ENCODE peak calls at places on chromosomes 1 and 21, in five cellular contexts. B, H, P, A and F are unnamed samples. For H3K27me3, the result is how much of the 10 kb centered on the place peaks cover.

GRCh38 chr1:117567435-117567834 is 38.4 kb upstream of the TENT5C start:
- DNase-seq in B (no peak), H (no peak), P (no peak), A (no peak), F (no peak)

GRCh38 chr1:18575620-18576019 is 55.0 kb upstream of the PAX7 start:
- DNase-seq in B (peak), H (peak), P (no peak), A (peak), F (no peak)

GRCh38 chr1:208239518-208240381 is 4.4 kb downstream of the PLXNA2 start:
- DNase-seq in B (no peak), H (peak), P (peak), A (no peak), F (no peak)

GRCh38 chr1:243974451-243975292 is 76.4 kb upstream of the ZBTB18 start:
- DNase-seq in B (no peak), H (peak), P (peak), A (peak), F (no peak)

GRCh38 chr1:201902198-201902597 is 13.5 kb downstream of the SHISA4 start:
- DNase-seq in B (no peak), H (peak), P (peak), A (no peak), F (no peak)

GRCh38 chr1:200258447-200259375 is 151.1 kb downstream of the ZNF281 start:
- DNase-seq in B (peak), H (no peak), P (no peak), A (no peak), F (no peak)

GRCh38 chr1:223474804-223475203 is 81.6 kb downstream of the CCDC185 start:
- DNase-seq in B (no peak), H (no peak), P (no peak), A (no peak), F (no peak)

GRCh38 chr1:1298861-1299685 is 8.7 kb downstream of the ACAP3 start:
- DNase-seq in B (no peak), H (no peak), P (no peak), A (peak), F (no peak)

GRCh38 chr21:43812139-43812821 is 22.9 kb downstream of the RRP1 start:
- DNase-seq in B (no peak), H (no peak), P (no peak), A (no peak), F (no peak)

GRCh38 chr1:180503274-180503862 is 991 bp upstream of the ACBD6 start:
- DNase-seq in B (peak), H (no peak), P (no peak), A (no peak), F (no peak)

GRCh38 chr1:40038693-40039092 is 1.8 kb upstream of the CAP1 start:
- DNase-seq in B (no peak), H (no peak), P (no peak), A (no peak), F (no peak)

GRCh38 chr1:72241397-72241796 is 40.9 kb downstream of the NEGR1 start:
- DNase-seq in B (no peak), H (no peak), P (no peak), A (no peak), F (no peak)

GRCh38 chr1:56125316-56125715 is 454.0 kb downstream of the PLPP3 start:
- DNase-seq in B (no peak), H (no peak), P (no peak), A (no peak), F (no peak)

GRCh38 chr1:203287896-203288295 is 17.4 kb upstream of the BTG2 start:
- DNase-seq in B (no peak), H (no peak), P (no peak), A (no peak), F (no peak)

GRCh38 chr1:203289982-203290260 is 15.4 kb upstream of the BTG2 start:
- DNase-seq in B (no peak), H (no peak), P (no peak), A (no peak), F (no peak)

GRCh38 chr1:203287109-203287893 is 18.0 kb upstream of the BTG2 start:
- DNase-seq in B (peak), H (no peak), P (no peak), A (peak), F (no peak)

GRCh38 chr1:203289281-203289981 is 15.9 kb upstream of the BTG2 start:
- DNase-seq in B (peak), H (no peak), P (no peak), A (no peak), F (no peak)

DNA sequence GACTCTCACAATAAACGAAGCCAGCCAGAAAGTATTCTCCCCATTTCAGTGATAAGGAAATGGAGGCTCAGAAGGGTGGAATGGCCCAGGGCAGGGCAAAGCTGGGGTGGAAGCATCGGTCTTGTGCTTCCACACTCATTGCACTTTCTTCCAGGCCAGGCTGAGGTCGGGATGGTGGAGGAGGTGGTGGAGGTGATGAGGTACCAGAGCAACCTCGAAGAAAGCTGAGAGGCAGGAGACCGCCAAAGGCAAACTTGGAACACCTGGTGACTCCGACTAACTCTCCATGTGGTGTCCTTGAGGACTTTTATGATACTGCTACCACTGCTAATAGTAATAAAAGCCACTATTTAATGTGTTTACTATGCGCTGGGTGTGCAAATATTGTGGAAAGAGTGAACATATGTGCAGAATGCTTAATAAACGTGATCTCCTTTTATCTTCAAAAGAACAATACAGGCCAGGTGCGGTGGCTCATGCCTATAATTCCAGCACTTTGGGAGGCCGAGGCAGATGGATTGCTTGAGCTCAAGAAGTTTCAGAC is 16.9 kb upstream of the BTG2 start:
- DNase-seq in B (no peak), H (no peak), P (no peak), A (no peak), F (no peak)
- H3K27me3 ChIP-seq in B (under half), H (under half), P (under half), A (under half), F (under half)

DNA sequence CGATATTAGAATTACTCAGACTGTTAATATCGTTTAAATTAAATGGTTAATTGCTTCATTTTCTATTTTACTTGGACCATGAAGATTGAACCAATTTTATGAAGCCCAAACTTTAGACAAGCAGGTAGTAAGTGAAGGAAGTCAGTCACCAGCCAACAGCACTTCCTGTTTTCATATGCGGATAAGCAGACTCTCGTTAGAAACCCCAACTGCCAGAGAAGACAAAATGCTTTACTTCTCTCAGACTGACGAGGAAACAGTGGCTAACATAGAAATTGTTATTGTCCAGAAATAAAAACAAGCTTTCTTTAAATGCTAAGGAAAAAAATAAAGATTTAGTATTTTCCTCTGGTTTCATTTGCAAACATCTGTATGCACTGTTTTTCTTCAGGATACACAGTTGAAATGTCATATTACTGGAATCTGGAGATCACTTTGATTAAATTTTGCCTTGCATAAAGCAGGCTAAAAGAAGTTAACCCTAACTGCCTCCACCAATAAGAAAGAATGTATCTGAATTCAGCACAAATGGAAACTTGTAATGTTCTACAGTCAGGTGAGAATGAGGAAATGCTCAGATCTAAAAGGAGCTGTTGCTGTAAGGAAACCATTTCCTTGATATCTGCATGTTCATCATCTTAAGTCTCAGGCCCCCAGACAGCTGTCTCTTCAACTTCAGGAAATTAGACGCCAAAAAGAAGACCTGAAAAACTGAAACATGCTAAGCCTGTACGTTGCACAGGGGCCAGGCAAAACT is 129.8 kb upstream of the SAMSN1 start:
- DNase-seq in B (no peak), H (no peak), P (no peak), A (no peak), F (no peak)
- H3K4me3 ChIP-seq in B (no peak), H (no peak), P (no peak), A (no peak), F (no peak)

DNA sequence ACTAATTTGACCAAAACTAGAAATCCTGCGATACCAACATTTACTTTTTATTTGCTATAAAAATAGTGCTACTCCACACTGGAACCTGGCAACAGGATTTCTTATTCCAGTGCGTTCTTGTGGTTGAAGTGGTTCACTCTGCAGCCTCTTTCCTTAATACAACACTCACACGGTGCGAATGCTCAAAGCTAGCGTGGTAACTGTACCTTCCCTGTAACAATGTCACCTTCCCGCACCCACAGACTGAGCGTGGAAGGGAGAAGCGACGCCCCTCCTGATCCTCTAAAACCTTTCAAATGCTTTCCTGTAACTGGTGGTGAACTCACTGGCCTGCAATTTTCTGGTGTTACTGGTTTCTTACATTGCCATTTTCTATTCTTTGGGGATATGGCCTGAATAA is 132.2 kb downstream of the LRRC53 start:
- DNase-seq in B (no peak), H (no peak), P (no peak), A (no peak), F (no peak)
- TF ChIP-seq CTCF in B (no peak), H (no peak), P (no peak), A (no peak), F (no peak)

GRCh38 chr1:47460456-47460855 is 22.6 kb downstream of the FOXD2 start:
- DNase-seq in B (no peak), H (no peak), P (no peak), A (no peak), F (no peak)
- H3K27me3 ChIP-seq in B (under half), H (under half), P (under half), A (half or more), F (under half)

GRCh38 chr1:212489284-212489859 is 56.7 kb downstream of the NENF start:
- DNase-seq in B (no peak), H (no peak), P (no peak), A (no peak), F (no peak)

GRCh38 chr1:212487774-212488435 is 55.2 kb downstream of the NENF start:
- DNase-seq in B (no peak), H (no peak), P (no peak), A (no peak), F (no peak)

GRCh38 chr1:212491454-212491853 is 58.7 kb downstream of the NENF start:
- DNase-seq in B (no peak), H (no peak), P (no peak), A (no peak), F (no peak)

GRCh38 chr1:212488436-212489283 is 55.9 kb downstream of the NENF start:
- DNase-seq in B (no peak), H (peak), P (peak), A (no peak), F (peak)

DNA sequence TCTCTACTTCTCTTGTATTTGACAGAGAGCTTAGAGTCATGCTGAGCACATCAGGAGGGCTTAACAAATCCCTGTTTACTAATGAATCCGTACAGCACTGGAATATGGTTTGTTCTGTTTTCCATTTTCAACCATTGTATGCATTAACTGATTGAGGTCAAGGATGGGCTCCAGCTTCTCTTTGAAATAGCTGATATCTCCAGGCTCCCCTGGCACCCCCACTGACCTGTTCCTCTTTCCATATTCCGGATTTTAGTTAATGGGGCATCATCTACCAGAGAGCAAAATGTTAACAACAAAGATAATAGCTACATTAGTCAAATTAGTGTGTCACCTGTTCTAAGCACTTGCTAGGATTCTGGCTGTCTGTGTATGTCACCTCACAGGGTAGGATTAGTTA is 57.6 kb downstream of the NENF start:
- DNase-seq in B (no peak), H (no peak), P (no peak), A (no peak), F (no peak)
- H3K4me3 ChIP-seq in B (no peak), H (no peak), P (no peak), A (no peak), F (no peak)

GRCh38 chr1:215606564-215607168 is 39.6 kb downstream of the KCTD3 start:
- DNase-seq in B (peak), H (no peak), P (no peak), A (no peak), F (no peak)
- TF ChIP-seq CTCF in B (no peak), H (no peak), P (peak), A (peak), F (peak)

GRCh38 chr1:62590970-62591368 is 6.4 kb upstream of the ANGPTL3 start:
- DNase-seq in B (no peak), H (no peak), P (no peak), A (no peak), F (no peak)
- H3K27me3 ChIP-seq in B (under half), H (under half), P (under half), A (under half), F (under half)

DNA sequence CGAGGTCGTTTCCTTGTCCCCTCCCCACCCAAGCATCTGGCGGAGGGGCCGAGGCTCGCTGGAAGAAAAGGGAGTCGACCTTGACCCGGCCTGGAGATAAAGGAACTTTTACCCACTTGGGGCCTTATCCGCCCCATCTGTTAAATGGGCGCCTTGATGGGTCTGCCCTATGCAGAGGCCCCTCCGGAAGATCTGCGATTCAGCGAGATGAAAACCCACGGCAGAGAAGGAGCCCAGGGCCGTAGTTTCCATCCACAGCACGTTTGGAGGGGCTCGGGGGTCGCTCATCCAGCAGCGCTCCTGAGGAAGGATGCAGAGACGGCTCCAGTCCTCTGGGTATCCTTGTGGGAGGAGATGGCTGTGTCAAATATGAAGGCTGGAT is 518 bp downstream of the NCMAP start:
- DNase-seq in B (no peak), H (no peak), P (no peak), A (no peak), F (no peak)
- H3K4me3 ChIP-seq in B (no peak), H (no peak), P (no peak), A (peak), F (no peak)

DNA sequence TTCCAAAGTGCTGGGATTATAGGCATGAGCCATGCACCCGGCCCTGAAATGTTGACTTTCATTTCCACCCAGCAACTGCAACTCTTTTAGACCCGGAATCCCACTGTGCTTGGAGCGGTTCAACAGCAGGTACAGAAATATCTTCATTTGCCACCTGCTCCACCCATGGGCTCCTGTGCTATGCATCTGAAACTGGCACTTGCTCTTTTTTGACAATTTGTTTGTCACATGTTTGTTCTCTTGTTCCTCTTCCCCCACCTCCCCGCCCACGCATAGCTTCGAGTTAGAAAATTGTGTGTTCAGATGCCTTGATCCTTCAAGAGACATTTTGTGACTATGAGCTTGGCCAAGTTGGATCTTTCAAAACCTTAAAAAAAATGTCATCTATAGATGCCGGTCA is 2.4 kb upstream of the IFNLR1 start:
- DNase-seq in B (no peak), H (no peak), P (no peak), A (no peak), F (no peak)
- TF ChIP-seq CTCF in B (no peak), H (no peak), P (no peak), A (no peak), F (no peak)

GRCh38 chr1:26043765-26044164 is 2.2 kb downstream of the SLC30A2 start:
- DNase-seq in B (peak), H (no peak), P (no peak), A (no peak), F (no peak)
- H3K27me3 ChIP-seq in B (under half), H (under half), P (half or more), A (half or more), F (half or more)